ENCODE peak calls at places on chromosomes 5 and 9, in four cellular contexts. J is cardiac fibroblast, L is dorsolateral prefrontal cortex, M is HFF-Myc. A is an unnamed sample.

GRCh38 chr5:38807570-38808461 is 38.0 kb upstream of the OSMR start:
- DNase-seq in J (peak), L (no peak), M (peak), A (peak)

GRCh38 chr9:93090091-93090655 is 5.8 kb upstream of the CARD19 start:
- DNase-seq in M (no peak), J (no peak), L (no peak), A (no peak)

GRCh38 chr5:55530669-55531068 is 4.1 kb downstream of the PLPP1 start:
- DNase-seq in M (no peak), J (no peak), L (no peak), A (no peak)

GRCh38 chr5:65512170-65512937 is 30.6 kb upstream of the ADAMTS6 start:
- DNase-seq in J (peak), L (no peak), M (no peak), A (no peak)

GRCh38 chr5:10663531-10664183 is 97.4 kb downstream of the DAP start:
- DNase-seq in J (peak), L (no peak), M (no peak), A (peak)

GRCh38 chr5:146560205-146560812 is 44.3 kb upstream of the GPR151 start:
- DNase-seq in J (no peak), M (no peak), L (no peak), A (no peak)

GRCh38 chr9:127683723-127684122 is 23.1 kb upstream of the CFAP157 start:
- DNase-seq in J (peak), L (no peak), M (no peak), A (peak)

GRCh38 chr5:150007050-150007449 is 6.5 kb downstream of the HMGXB3 start:
- DNase-seq in J (no peak), M (no peak), L (no peak), A (no peak)

GRCh38 chr5:143138839-143139238 is 264.6 kb downstream of the NR3C1 start:
- DNase-seq in J (no peak), L (no peak), M (no peak), A (no peak)

GRCh38 chr5:133483406-133484090 is 128.8 kb downstream of the FSTL4 start:
- DNase-seq in M (no peak), J (no peak), L (no peak), A (no peak)

GRCh38 chr9:114825126-114825525 is 19.3 kb upstream of the TNFSF15 start:
- DNase-seq in J (no peak), L (no peak), M (no peak), A (no peak)

GRCh38 chr9:137900584-137901310 is 23.2 kb downstream of the CACNA1B start:
- DNase-seq in J (no peak), M (no peak), L (peak), A (no peak)

GRCh38 chr9:126403451-126403850 is 76.8 kb downstream of the MVB12B start:
- DNase-seq in L (no peak), M (no peak), J (no peak), A (peak)

GRCh38 chr9:88803551-88804288 is 187.5 kb upstream of the S1PR3 start:
- DNase-seq in J (peak), M (no peak), L (no peak), A (no peak)

GRCh38 chr5:173688708-173689107 is 72.3 kb upstream of the BOD1 start:
- DNase-seq in M (no peak), J (no peak), L (no peak), A (no peak)

GRCh38 chr5:56026863-56027300 is 32.1 kb upstream of the IL6ST start:
- DNase-seq in L (no peak), J (peak), M (no peak), A (peak)

GRCh38 chr9:13448482-13448881 is 169.0 kb upstream of the MPDZ start:
- DNase-seq in L (no peak), J (no peak), M (no peak), A (no peak)

GRCh38 chr9:13445123-13445522 is 165.6 kb upstream of the MPDZ start:
- DNase-seq in J (peak), L (no peak), M (no peak), A (no peak)

GRCh38 chr9:13447551-13448422 is 168.3 kb upstream of the MPDZ start:
- DNase-seq in L (no peak), M (no peak), J (peak), A (no peak)

GRCh38 chr9:13446261-13446660 is 166.8 kb upstream of the MPDZ start:
- DNase-seq in L (no peak), M (no peak), J (no peak), A (no peak)

DNA sequence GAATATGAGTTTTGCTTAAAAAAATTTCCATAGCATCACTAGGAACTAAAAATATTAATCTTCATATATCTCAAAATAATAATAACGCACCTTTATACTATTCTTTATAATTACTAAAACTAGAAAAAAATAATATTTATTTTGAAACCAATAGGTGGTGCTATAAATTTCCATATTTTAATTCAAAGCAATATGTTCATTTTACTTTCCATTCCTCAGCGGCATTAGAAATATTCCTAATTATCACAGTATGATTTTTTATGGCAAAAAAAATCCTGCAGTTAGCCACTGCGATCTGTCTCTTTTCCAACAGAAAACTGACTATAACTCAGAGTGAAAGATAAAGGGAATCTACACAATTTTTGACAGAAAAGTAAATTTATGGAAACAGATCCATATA is 167.4 kb upstream of the MPDZ start:
- DNase-seq in J (peak), M (no peak), L (no peak), A (no peak)
- H3K4me3 ChIP-seq in J (no peak), M (no peak), L (no peak), A (no peak)

GRCh38 chr5:71455427-71456361 is at the start of gene BDP1:
- DNase-seq in M (peak), J (peak), L (peak), A (peak)
- TF ChIP-seq CTCF in M (peak), J (peak), L (no peak), A (peak)

GRCh38 chr9:97804059-97804365 is 49.0 kb upstream of the FOXE1 start:
- DNase-seq in J (no peak), L (no peak), M (no peak), A (no peak)
- H3K4me3 ChIP-seq in J (no peak), L (peak), M (peak), A (peak)

GRCh38 chr5:77987988-77988387 is 211.8 kb upstream of the TBCA start:
- DNase-seq in J (no peak), L (no peak), M (no peak), A (no peak)

GRCh38 chr5:77985247-77985646 is 209.1 kb upstream of the TBCA start:
- DNase-seq in L (no peak), M (no peak), J (no peak), A (no peak)

GRCh38 chr5:77984587-77984986 is 208.4 kb upstream of the TBCA start:
- DNase-seq in M (no peak), J (no peak), L (no peak), A (no peak)

GRCh38 chr5:77987331-77987730 is 211.2 kb upstream of the TBCA start:
- DNase-seq in L (peak), J (no peak), M (no peak), A (no peak)

GRCh38 chr5:77986261-77986660 is 210.1 kb upstream of the TBCA start:
- DNase-seq in M (no peak), J (no peak), L (no peak), A (no peak)
- TF ChIP-seq CTCF in M (no peak), J (no peak), L (no peak), A (no peak)

GRCh38 chr5:36070687-36071571 is 4.2 kb upstream of the UGT3A2 start:
- DNase-seq in J (no peak), L (no peak), M (no peak), A (no peak)
- H3K4me3 ChIP-seq in J (no peak), L (no peak), M (no peak), A (peak)